ENCODE peak calls at places on chromosome 20, in six cellular contexts. One of them, this sample, is unnamed.

GRCh38 chr20:31494131-31494530 is 19.0 kb downstream of the REM1 start:
- DNase-seq in hypothalamus: no peak
- DNase-seq in M059J: peak
- DNase-seq in Kasumi-1: no peak
- DNase-seq in activated naive CD4-positive, alpha-beta T cell: no peak
- DNase-seq in fibroblast of lung: peak
- DNase-seq in this sample: peak

GRCh38 chr20:60642048-60642447 is 610.0 kb upstream of the CDH4 start:
- DNase-seq in activated naive CD4-positive, alpha-beta T cell: no peak
- DNase-seq in M059J: no peak
- DNase-seq in hypothalamus: no peak
- DNase-seq in fibroblast of lung: no peak
- DNase-seq in Kasumi-1: no peak
- DNase-seq in this sample: no peak

GRCh38 chr20:37670426-37670825 is 23.4 kb upstream of the CTNNBL1 start:
- DNase-seq in Kasumi-1: no peak
- DNase-seq in fibroblast of lung: no peak
- DNase-seq in M059J: peak
- DNase-seq in hypothalamus: no peak
- DNase-seq in activated naive CD4-positive, alpha-beta T cell: no peak
- DNase-seq in this sample: no peak

GRCh38 chr20:10662661-10663458 is 10.9 kb downstream of the JAG1 start:
- DNase-seq in fibroblast of lung: no peak
- DNase-seq in M059J: no peak
- DNase-seq in activated naive CD4-positive, alpha-beta T cell: no peak
- DNase-seq in hypothalamus: no peak
- DNase-seq in Kasumi-1: peak
- DNase-seq in this sample: no peak

GRCh38 chr20:8798505-8798904 is 270.4 kb upstream of the PLCB4 start:
- DNase-seq in M059J: no peak
- DNase-seq in hypothalamus: no peak
- DNase-seq in Kasumi-1: peak
- DNase-seq in fibroblast of lung: peak
- DNase-seq in activated naive CD4-positive, alpha-beta T cell: no peak
- DNase-seq in this sample: no peak

GRCh38 chr20:11917663-11918062 is at the start of gene BTBD3:
- DNase-seq in activated naive CD4-positive, alpha-beta T cell: no peak
- DNase-seq in M059J: no peak
- DNase-seq in Kasumi-1: no peak
- DNase-seq in hypothalamus: peak
- DNase-seq in fibroblast of lung: peak
- DNase-seq in this sample: no peak

GRCh38 chr20:21272679-21273078 is 30.5 kb upstream of the XRN2 start:
- DNase-seq in hypothalamus: no peak
- DNase-seq in Kasumi-1: no peak
- DNase-seq in fibroblast of lung: no peak
- DNase-seq in activated naive CD4-positive, alpha-beta T cell: no peak
- DNase-seq in M059J: no peak
- DNase-seq in this sample: no peak

GRCh38 chr20:24720957-24721356 is 228.1 kb upstream of the CST7 start:
- DNase-seq in M059J: no peak
- DNase-seq in hypothalamus: no peak
- DNase-seq in fibroblast of lung: no peak
- DNase-seq in Kasumi-1: no peak
- DNase-seq in activated naive CD4-positive, alpha-beta T cell: no peak
- DNase-seq in this sample: no peak

GRCh38 chr20:1434571-1435336 is 31.9 kb downstream of the NSFL1C start:
- DNase-seq in Kasumi-1: peak
- DNase-seq in activated naive CD4-positive, alpha-beta T cell: no peak
- DNase-seq in hypothalamus: no peak
- DNase-seq in fibroblast of lung: peak
- DNase-seq in M059J: peak
- DNase-seq in this sample: peak

GRCh38 chr20:50186151-50186885 is 4.3 kb upstream of the CEBPB start:
- DNase-seq in fibroblast of lung: peak
- DNase-seq in Kasumi-1: peak
- DNase-seq in M059J: peak
- DNase-seq in activated naive CD4-positive, alpha-beta T cell: peak
- DNase-seq in hypothalamus: peak
- DNase-seq in this sample: peak

GRCh38 chr20:14992071-14992654 is 654.8 kb upstream of the FLRT3 start:
- DNase-seq in M059J: no peak
- DNase-seq in hypothalamus: no peak
- DNase-seq in fibroblast of lung: peak
- DNase-seq in activated naive CD4-positive, alpha-beta T cell: no peak
- DNase-seq in Kasumi-1: no peak
- DNase-seq in this sample: peak

GRCh38 chr20:53677447-53678314 is 84.0 kb upstream of the ZNF217 start:
- DNase-seq in hypothalamus: no peak
- DNase-seq in fibroblast of lung: peak
- DNase-seq in Kasumi-1: peak
- DNase-seq in activated naive CD4-positive, alpha-beta T cell: peak
- DNase-seq in M059J: peak
- DNase-seq in this sample: no peak

GRCh38 chr20:45934046-45934586 is 367 bp upstream of the PCIF1 start:
- DNase-seq in hypothalamus: peak
- DNase-seq in M059J: peak
- DNase-seq in Kasumi-1: peak
- DNase-seq in activated naive CD4-positive, alpha-beta T cell: peak
- DNase-seq in fibroblast of lung: peak
- DNase-seq in this sample: no peak

GRCh38 chr20:4052554-4052953 is 37.2 kb upstream of the RNF24 start:
- DNase-seq in activated naive CD4-positive, alpha-beta T cell: no peak
- DNase-seq in Kasumi-1: no peak
- DNase-seq in fibroblast of lung: no peak
- DNase-seq in hypothalamus: no peak
- DNase-seq in M059J: no peak
- DNase-seq in this sample: no peak

GRCh38 chr20:32312718-32313424 is 35.4 kb downstream of the KIF3B start:
- DNase-seq in fibroblast of lung: no peak
- DNase-seq in hypothalamus: no peak
- DNase-seq in activated naive CD4-positive, alpha-beta T cell: no peak
- DNase-seq in Kasumi-1: no peak
- DNase-seq in M059J: no peak
- DNase-seq in this sample: no peak

GRCh38 chr20:63957004-63957689 is 931 bp upstream of the UCKL1 start:
- DNase-seq in fibroblast of lung: peak
- DNase-seq in M059J: peak
- DNase-seq in activated naive CD4-positive, alpha-beta T cell: peak
- DNase-seq in hypothalamus: no peak
- DNase-seq in Kasumi-1: peak
- DNase-seq in this sample: peak